ENCODE peak calls at places on chromosomes 7 and 10, in eight cellular contexts. W is IMR-90; B is upper lobe of left lung; V is psoas muscle; L is ascending aorta; R is K562; Z is CD4-positive, alpha-beta T cell; N is OCI-LY7. I is an unnamed sample.

GRCh38 chr7:134364619-134365037 is 47.9 kb upstream of the SLC35B4 start:
- DNase-seq in L (no peak), V (no peak), W (peak; percentile 41), N (no peak), Z (no peak), B (no peak), R (no peak), I (no peak)

GRCh38 chr7:151699147-151699546 is 177.8 kb downstream of the PRKAG2 start:
- DNase-seq in L (no peak), W (peak; percentile 97), B (no peak), R (peak; percentile 16), Z (no peak), V (no peak), N (no peak), I (no peak)

GRCh38 chr10:25339966-25340365 is 165.2 kb downstream of the GPR158 start:
- DNase-seq in W (no peak), N (no peak), V (no peak), R (no peak), L (no peak), B (no peak), Z (no peak), I (no peak)

GRCh38 chr7:36296284-36296683 is 93.4 kb upstream of the ANLN start:
- DNase-seq in B (no peak), V (no peak), R (no peak), W (no peak), Z (no peak), L (no peak), N (no peak), I (no peak)

GRCh38 chr7:139068543-139069399 is 32.9 kb upstream of the ZC3HAV1L start:
- DNase-seq in N (no peak), L (no peak), B (no peak), V (no peak), R (no peak), W (no peak), Z (no peak), I (peak; percentile 35)

GRCh38 chr10:76001019-76001418 is 569.6 kb downstream of the LRMDA start:
- DNase-seq in W (no peak), N (no peak), L (no peak), R (no peak), V (no peak), B (no peak), Z (no peak), I (no peak)

GRCh38 chr7:68224041-68224534 is 1227.5 kb downstream of the TYW1 start:
- DNase-seq in Z (no peak), B (no peak), W (no peak), R (no peak), N (no peak), V (peak; percentile 57), L (no peak), I (no peak)

GRCh38 chr10:50992972-50993766 is 81.1 kb upstream of the PRKG1 start:
- DNase-seq in V (no peak), L (peak; percentile 67), R (no peak), W (peak; percentile 88), N (no peak), Z (no peak), B (peak; percentile 60), I (no peak)

GRCh38 chr10:60480865-60481563 is 91.3 kb upstream of the ANK3 start:
- DNase-seq in W (peak; percentile 76), L (peak; percentile 68), V (no peak), R (no peak), B (peak; percentile 27), Z (no peak), N (no peak), I (no peak)

GRCh38 chr10:43689618-43689954 is 40.9 kb upstream of the ZNF32 start:
- DNase-seq in B (peak; percentile 65), W (no peak), N (no peak), L (no peak), Z (no peak), V (peak; percentile 78), R (peak; percentile 46), I (peak; percentile 34)

GRCh38 chr7:44667190-44667589 is 60.8 kb downstream of the OGDH start:
- DNase-seq in Z (no peak), L (no peak), V (no peak), W (no peak), B (no peak), N (no peak), R (no peak), I (no peak)

GRCh38 chr7:67423058-67423457 is 426.4 kb downstream of the TYW1 start:
- DNase-seq in V (no peak), B (no peak), N (no peak), Z (no peak), R (no peak), W (no peak), L (no peak), I (no peak)

GRCh38 chr10:1100691-1101368 is 44.6 kb downstream of the WDR37 start:
- DNase-seq in N (no peak), B (no peak), V (no peak), L (no peak), W (no peak), R (peak; percentile 16), Z (no peak), I (no peak)
- TF ChIP-seq CTCF in N (peak; percentile 23), B (no peak), V (no peak), L (no peak), W (no peak), R (peak; percentile 33), Z (no peak), I (no peak)

DNA sequence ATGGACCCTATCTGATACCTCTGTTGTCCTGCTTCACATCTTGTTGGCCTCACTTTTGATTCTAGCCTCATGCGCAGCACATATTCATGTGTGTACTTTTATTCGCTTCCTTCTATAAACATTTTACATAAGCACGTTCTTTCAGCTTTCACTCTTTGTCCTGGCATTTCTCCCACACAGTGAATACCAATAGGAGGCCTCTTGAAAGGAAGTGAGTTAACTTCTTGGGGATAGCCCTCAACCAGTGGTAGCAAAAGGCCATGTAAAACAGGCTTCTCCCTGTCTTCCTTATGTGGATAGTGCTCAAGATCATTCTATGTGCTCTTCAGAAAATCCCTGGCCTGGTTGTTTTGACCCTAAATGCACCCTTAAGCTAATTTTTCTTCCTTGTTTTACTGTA is 633.9 kb upstream of the MBL2 start:
- DNase-seq in Z (no peak), B (no peak), N (no peak), R (no peak), V (no peak), W (peak; percentile 8), L (no peak), I (no peak)
- H3K27ac ChIP-seq in Z (no peak overlapping the region), B (no peak overlapping the region), N (no peak overlapping the region), R (no peak overlapping the region), V (no peak overlapping the region), W (no peak overlapping the region), L (no peak overlapping the region), I (no peak overlapping the region)

GRCh38 chr7:24323961-24324480 is 40.0 kb downstream of the NPY start:
- DNase-seq in L (no peak), W (no peak), N (no peak), B (no peak), Z (no peak), R (no peak), V (no peak), I (no peak)

GRCh38 chr7:24319209-24319608 is 35.2 kb downstream of the NPY start:
- DNase-seq in B (no peak), W (no peak), L (no peak), N (no peak), V (no peak), Z (no peak), R (no peak), I (no peak)

GRCh38 chr7:24313777-24314176 is 29.8 kb downstream of the NPY start:
- DNase-seq in Z (no peak), R (no peak), W (no peak), B (peak; percentile 54), V (no peak), N (no peak), L (no peak), I (no peak)

GRCh38 chr7:24316340-24316739 is 32.4 kb downstream of the NPY start:
- DNase-seq in R (no peak), V (no peak), Z (no peak), B (no peak), N (no peak), L (no peak), W (no peak), I (no peak)

GRCh38 chr7:24318326-24318725 is 34.3 kb downstream of the NPY start:
- DNase-seq in Z (no peak), W (no peak), R (peak; percentile 27), V (no peak), B (no peak), N (peak; percentile 75), L (no peak), I (no peak)
- TF ChIP-seq CTCF in Z (no peak), W (peak; percentile 12), R (peak; percentile 61), V (peak; percentile 31), B (no peak), N (peak; percentile 91), L (no peak), I (no peak)

DNA sequence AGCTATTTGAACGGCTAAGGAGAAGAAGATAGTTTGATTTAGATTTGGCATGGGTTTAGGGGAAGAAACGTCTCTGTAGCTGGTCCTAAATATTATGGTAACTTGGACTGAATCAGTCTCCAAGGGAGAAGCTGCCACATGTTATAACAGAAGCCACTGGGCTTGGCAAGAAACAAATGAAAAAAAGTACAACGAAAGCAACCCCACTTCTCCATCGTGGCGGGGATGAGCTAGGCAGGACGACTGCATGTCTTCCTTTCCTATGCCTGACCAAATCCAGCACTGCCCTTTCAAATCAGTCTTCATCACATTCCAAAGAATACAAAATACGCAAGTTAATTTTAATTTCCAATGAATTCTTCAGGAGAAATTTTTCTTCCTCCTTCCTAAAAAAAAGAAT is 196.7 kb upstream of the KLF14 start:
- DNase-seq in B (no peak), N (no peak), L (no peak), V (no peak), Z (no peak), R (no peak), W (no peak), I (no peak)
- H3K27ac ChIP-seq in B (peak overlapping the region; percentile 72), N (no peak overlapping the region), L (peak overlapping the region; percentile 37), V (peak overlapping the region; percentile 94), Z (peak overlapping the region; percentile 46), R (no peak overlapping the region), W (peak overlapping the region; percentile 34), I (no peak overlapping the region)